ENCODE peak calls at places on chromosomes 5 and 9, in six cellular contexts. One of them, this sample, is unnamed.
A peak's percentile ranks its signal among the peaks of the same experiment; 100 is the strongest.

GRCh38 chr9:18795947-18796705 is 236.9 kb downstream of the SAXO1 start:
- DNase-seq in activated CD8-positive, alpha-beta memory T cell treated with anti-CD3 and anti-CD28 coated beads, Interleukin-2, amount 50 U/mL, for 48 hours: no peak
- DNase-seq in GM04503: peak; percentile 78
- DNase-seq in activated CD4-positive, CD25-positive, alpha-beta regulatory T cell: no peak
- DNase-seq in neural crest cell: no peak
- DNase-seq in RWPE1: no peak
- DNase-seq in this sample: no peak

GRCh38 chr5:168916852-168917251 is 337.7 kb upstream of the PANK3 start:
- DNase-seq in GM04503: peak; percentile 45
- DNase-seq in neural crest cell: no peak
- DNase-seq in activated CD8-positive, alpha-beta memory T cell treated with anti-CD3 and anti-CD28 coated beads, Interleukin-2, amount 50 U/mL, for 48 hours: no peak
- DNase-seq in activated CD4-positive, CD25-positive, alpha-beta regulatory T cell: no peak
- DNase-seq in RWPE1: peak; percentile 84
- DNase-seq in this sample: no peak

GRCh38 chr9:121463026-121463827 is 36.4 kb downstream of the GGTA1 start:
- DNase-seq in activated CD4-positive, CD25-positive, alpha-beta regulatory T cell: no peak
- DNase-seq in GM04503: no peak
- DNase-seq in neural crest cell: peak; percentile 47
- DNase-seq in RWPE1: no peak
- DNase-seq in activated CD8-positive, alpha-beta memory T cell treated with anti-CD3 and anti-CD28 coated beads, Interleukin-2, amount 50 U/mL, for 48 hours: peak; percentile 62
- DNase-seq in this sample: no peak

GRCh38 chr5:32707394-32707997 is 3.6 kb upstream of the NPR3 start:
- DNase-seq in RWPE1: peak; percentile 45
- DNase-seq in activated CD8-positive, alpha-beta memory T cell treated with anti-CD3 and anti-CD28 coated beads, Interleukin-2, amount 50 U/mL, for 48 hours: no peak
- DNase-seq in activated CD4-positive, CD25-positive, alpha-beta regulatory T cell: no peak
- DNase-seq in GM04503: no peak
- DNase-seq in neural crest cell: peak; percentile 2
- DNase-seq in this sample: no peak

GRCh38 chr5:147432323-147432722 is 77.5 kb downstream of the DPYSL3 start:
- DNase-seq in activated CD4-positive, CD25-positive, alpha-beta regulatory T cell: no peak
- DNase-seq in GM04503: no peak
- DNase-seq in RWPE1: no peak
- DNase-seq in activated CD8-positive, alpha-beta memory T cell treated with anti-CD3 and anti-CD28 coated beads, Interleukin-2, amount 50 U/mL, for 48 hours: no peak
- DNase-seq in neural crest cell: no peak
- DNase-seq in this sample: no peak

GRCh38 chr5:164119806-164120440 is 614.5 kb downstream of the MAT2B start:
- DNase-seq in activated CD8-positive, alpha-beta memory T cell treated with anti-CD3 and anti-CD28 coated beads, Interleukin-2, amount 50 U/mL, for 48 hours: no peak
- DNase-seq in neural crest cell: no peak
- DNase-seq in RWPE1: peak; percentile 16
- DNase-seq in GM04503: no peak
- DNase-seq in activated CD4-positive, CD25-positive, alpha-beta regulatory T cell: no peak
- DNase-seq in this sample: no peak

GRCh38 chr5:137750436-137750835 is 3.7 kb downstream of the HNRNPA0 start:
- DNase-seq in neural crest cell: no peak
- DNase-seq in activated CD4-positive, CD25-positive, alpha-beta regulatory T cell: no peak
- DNase-seq in GM04503: no peak
- DNase-seq in RWPE1: no peak
- DNase-seq in activated CD8-positive, alpha-beta memory T cell treated with anti-CD3 and anti-CD28 coated beads, Interleukin-2, amount 50 U/mL, for 48 hours: no peak
- DNase-seq in this sample: no peak

GRCh38 chr5:62317810-62318209 is 11.8 kb downstream of the KIF2A start:
- DNase-seq in GM04503: no peak
- DNase-seq in activated CD4-positive, CD25-positive, alpha-beta regulatory T cell: no peak
- DNase-seq in neural crest cell: no peak
- DNase-seq in RWPE1: no peak
- DNase-seq in activated CD8-positive, alpha-beta memory T cell treated with anti-CD3 and anti-CD28 coated beads, Interleukin-2, amount 50 U/mL, for 48 hours: no peak
- DNase-seq in this sample: no peak

GRCh38 chr5:84362061-84362720 is 22.5 kb downstream of the EDIL3 start:
- DNase-seq in activated CD4-positive, CD25-positive, alpha-beta regulatory T cell: no peak
- DNase-seq in RWPE1: no peak
- DNase-seq in neural crest cell: no peak
- DNase-seq in GM04503: no peak
- DNase-seq in activated CD8-positive, alpha-beta memory T cell treated with anti-CD3 and anti-CD28 coated beads, Interleukin-2, amount 50 U/mL, for 48 hours: no peak
- DNase-seq in this sample: no peak

GRCh38 chr5:95901676-95902646 is 59.7 kb downstream of the ELL2 start:
- DNase-seq in activated CD8-positive, alpha-beta memory T cell treated with anti-CD3 and anti-CD28 coated beads, Interleukin-2, amount 50 U/mL, for 48 hours: no peak
- DNase-seq in neural crest cell: no peak
- DNase-seq in GM04503: no peak
- DNase-seq in RWPE1: peak; percentile 63
- DNase-seq in activated CD4-positive, CD25-positive, alpha-beta regulatory T cell: no peak
- DNase-seq in this sample: no peak

GRCh38 chr9:83986765-83987401 is 6.3 kb downstream of the RMI1 start:
- DNase-seq in activated CD8-positive, alpha-beta memory T cell treated with anti-CD3 and anti-CD28 coated beads, Interleukin-2, amount 50 U/mL, for 48 hours: no peak
- DNase-seq in GM04503: no peak
- DNase-seq in neural crest cell: no peak
- DNase-seq in RWPE1: no peak
- DNase-seq in activated CD4-positive, CD25-positive, alpha-beta regulatory T cell: no peak
- DNase-seq in this sample: no peak

GRCh38 chr5:61916621-61917620 is 389.1 kb upstream of the KIF2A start:
- DNase-seq in GM04503: no peak
- DNase-seq in activated CD8-positive, alpha-beta memory T cell treated with anti-CD3 and anti-CD28 coated beads, Interleukin-2, amount 50 U/mL, for 48 hours: no peak
- DNase-seq in RWPE1: peak; percentile 91
- DNase-seq in neural crest cell: no peak
- DNase-seq in activated CD4-positive, CD25-positive, alpha-beta regulatory T cell: no peak
- DNase-seq in this sample: no peak

GRCh38 chr5:174189638-174190037 is 144.1 kb downstream of the NSG2 start:
- DNase-seq in GM04503: no peak
- DNase-seq in activated CD8-positive, alpha-beta memory T cell treated with anti-CD3 and anti-CD28 coated beads, Interleukin-2, amount 50 U/mL, for 48 hours: no peak
- DNase-seq in neural crest cell: no peak
- DNase-seq in RWPE1: no peak
- DNase-seq in activated CD4-positive, CD25-positive, alpha-beta regulatory T cell: no peak
- DNase-seq in this sample: no peak

GRCh38 chr9:92607088-92607487 is 62.8 kb downstream of the IPPK start:
- DNase-seq in GM04503: no peak
- DNase-seq in activated CD4-positive, CD25-positive, alpha-beta regulatory T cell: no peak
- DNase-seq in activated CD8-positive, alpha-beta memory T cell treated with anti-CD3 and anti-CD28 coated beads, Interleukin-2, amount 50 U/mL, for 48 hours: no peak
- DNase-seq in neural crest cell: no peak
- DNase-seq in RWPE1: no peak
- DNase-seq in this sample: no peak

GRCh38 chr5:1104327-1105006 is 7.4 kb downstream of the SLC12A7 start:
- DNase-seq in GM04503: no peak
- DNase-seq in neural crest cell: no peak
- DNase-seq in activated CD8-positive, alpha-beta memory T cell treated with anti-CD3 and anti-CD28 coated beads, Interleukin-2, amount 50 U/mL, for 48 hours: no peak
- DNase-seq in activated CD4-positive, CD25-positive, alpha-beta regulatory T cell: no peak
- DNase-seq in RWPE1: no peak
- DNase-seq in this sample: no peak

GRCh38 chr9:137269231-137269772 is 8.2 kb upstream of the TOR4A start:
- DNase-seq in activated CD4-positive, CD25-positive, alpha-beta regulatory T cell: no peak
- DNase-seq in neural crest cell: no peak
- DNase-seq in activated CD8-positive, alpha-beta memory T cell treated with anti-CD3 and anti-CD28 coated beads, Interleukin-2, amount 50 U/mL, for 48 hours: no peak
- DNase-seq in GM04503: no peak
- DNase-seq in RWPE1: no peak
- DNase-seq in this sample: no peak

GRCh38 chr9:120336021-120336752 is 243.8 kb downstream of the CDK5RAP2 start:
- DNase-seq in RWPE1: no peak
- DNase-seq in activated CD4-positive, CD25-positive, alpha-beta regulatory T cell: no peak
- DNase-seq in activated CD8-positive, alpha-beta memory T cell treated with anti-CD3 and anti-CD28 coated beads, Interleukin-2, amount 50 U/mL, for 48 hours: no peak
- DNase-seq in neural crest cell: no peak
- DNase-seq in GM04503: no peak
- DNase-seq in this sample: no peak

GRCh38 chr9:111524731-111525055 is 286 bp upstream of the ZNF483 start:
- DNase-seq in neural crest cell: no peak
- DNase-seq in RWPE1: no peak
- DNase-seq in GM04503: no peak
- DNase-seq in activated CD4-positive, CD25-positive, alpha-beta regulatory T cell: no peak
- DNase-seq in activated CD8-positive, alpha-beta memory T cell treated with anti-CD3 and anti-CD28 coated beads, Interleukin-2, amount 50 U/mL, for 48 hours: no peak
- DNase-seq in this sample: no peak

GRCh38 chr9:116020801-116021200 is 132.8 kb upstream of the PAPPA start:
- DNase-seq in RWPE1: no peak
- DNase-seq in GM04503: no peak
- DNase-seq in activated CD8-positive, alpha-beta memory T cell treated with anti-CD3 and anti-CD28 coated beads, Interleukin-2, amount 50 U/mL, for 48 hours: no peak
- DNase-seq in neural crest cell: no peak
- DNase-seq in activated CD4-positive, CD25-positive, alpha-beta regulatory T cell: no peak
- DNase-seq in this sample: no peak

GRCh38 chr9:133728856-133729645 is 9.1 kb downstream of the SARDH start:
- DNase-seq in activated CD8-positive, alpha-beta memory T cell treated with anti-CD3 and anti-CD28 coated beads, Interleukin-2, amount 50 U/mL, for 48 hours: peak; percentile 40
- DNase-seq in GM04503: no peak
- DNase-seq in activated CD4-positive, CD25-positive, alpha-beta regulatory T cell: no peak
- DNase-seq in RWPE1: no peak
- DNase-seq in neural crest cell: no peak
- DNase-seq in this sample: no peak

GRCh38 chr5:172607213-172607793 is 33.8 kb upstream of the NEURL1B start:
- DNase-seq in GM04503: no peak
- DNase-seq in activated CD8-positive, alpha-beta memory T cell treated with anti-CD3 and anti-CD28 coated beads, Interleukin-2, amount 50 U/mL, for 48 hours: no peak
- DNase-seq in neural crest cell: no peak
- DNase-seq in activated CD4-positive, CD25-positive, alpha-beta regulatory T cell: no peak
- DNase-seq in RWPE1: no peak
- DNase-seq in this sample: no peak